ENCODE peak calls at places on chromosome 15, in seven cellular contexts. D is cardiac fibroblast, K is HL-60, B is GM12878, C is psoas muscle, X is astrocyte of the cerebellum, G is body of pancreas. E is an unnamed sample.

GRCh38 chr15:88334436-88334835 is 77.9 kb upstream of the NTRK3 start:
- DNase-seq in D (peak; percentile 2), K (no peak), B (no peak), C (no peak), X (peak; percentile 9), G (no peak), E (peak; percentile 29)

GRCh38 chr15:88018865-88019626 is 237.5 kb downstream of the NTRK3 start:
- DNase-seq in D (peak; percentile 2), K (no peak), B (no peak), C (no peak), X (peak; percentile 32), G (no peak), E (no peak)

GRCh38 chr15:31314380-31314779 is 12.3 kb upstream of the KLF13 start:
- DNase-seq in D (no peak), K (no peak), B (no peak), C (no peak), X (no peak), G (no peak), E (no peak)

GRCh38 chr15:63983071-63983711 is 63.1 kb downstream of the DAPK2 start:
- DNase-seq in D (no peak), K (no peak), B (no peak), C (no peak), X (no peak), G (no peak), E (no peak)

GRCh38 chr15:77144028-77144427 is 73.1 kb upstream of the TSPAN3 start:
- DNase-seq in D (peak; percentile 77), K (no peak), B (no peak), C (no peak), X (no peak), G (no peak), E (no peak)

GRCh38 chr15:100525894-100526512 is 2.7 kb downstream of the CERS3 start:
- DNase-seq in D (no peak), K (no peak), B (no peak), C (peak; percentile 89), X (no peak), G (peak; percentile 84), E (no peak)

GRCh38 chr15:70935631-70936030 is 43.0 kb downstream of the LRRC49 start:
- DNase-seq in D (no peak), K (no peak), B (no peak), C (no peak), X (no peak), G (no peak), E (no peak)

GRCh38 chr15:74174966-74175270 is 1.4 kb downstream of the ISLR start:
- DNase-seq in D (no peak), K (no peak), B (no peak), C (no peak), X (no peak), G (no peak), E (peak; percentile 14)

GRCh38 chr15:54120949-54121463 is 142.8 kb downstream of the UNC13C start:
- DNase-seq in D (no peak), K (no peak), B (no peak), C (no peak), X (no peak), G (no peak), E (no peak)

GRCh38 chr15:28107111-28107893 is 8.2 kb upstream of the OCA2 start:
- DNase-seq in D (peak; percentile 34), K (no peak), B (no peak), C (no peak), X (no peak), G (no peak), E (peak; percentile 86)

GRCh38 chr15:100597862-100598261 is 4.1 kb downstream of the LINS1 start:
- DNase-seq in D (no peak), K (no peak), B (no peak), C (no peak), X (no peak), G (no peak), E (no peak)

GRCh38 chr15:62164500-62165028 is 521 bp downstream of the C2CD4B start:
- DNase-seq in D (peak; percentile 12), K (no peak), B (no peak), C (peak; percentile 54), X (no peak), G (peak; percentile 34), E (no peak)

GRCh38 chr15:62165793-62166380 is 802 bp upstream of the C2CD4B start:
- DNase-seq in D (peak; percentile 71), K (no peak), B (no peak), C (no peak), X (no peak), G (peak; percentile 51), E (no peak)

GRCh38 chr15:62165029-62165792 is at the start of gene C2CD4B:
- DNase-seq in D (peak; percentile 39), K (no peak), B (no peak), C (peak; percentile 70), X (no peak), G (peak; percentile 96), E (peak; percentile 90)

GRCh38 chr15:62163847-62164499 is 1.1 kb downstream of the C2CD4B start:
- DNase-seq in D (peak; percentile 17), K (no peak), B (no peak), C (no peak), X (no peak), G (peak; percentile 35), E (no peak)

DNA sequence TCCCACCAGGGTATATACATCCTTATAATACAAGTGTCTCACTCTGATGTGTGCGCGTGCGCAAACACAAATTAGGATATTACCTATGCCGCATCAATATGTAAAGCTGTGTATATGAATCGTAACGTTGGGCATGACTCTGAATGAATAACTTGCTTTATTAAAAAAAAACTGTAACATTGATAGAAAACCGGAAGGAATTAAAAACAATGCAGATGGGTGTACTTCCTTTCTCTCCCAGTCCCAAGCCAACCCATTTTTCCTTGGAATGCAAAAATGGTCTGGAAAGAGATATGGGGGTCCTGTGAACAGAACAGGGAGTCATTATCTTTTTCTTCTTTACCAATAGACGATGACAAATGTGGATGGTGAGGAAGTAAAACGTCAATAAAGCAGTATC is 1.7 kb downstream of the C2CD4B start:
- DNase-seq in D (no peak), K (no peak), B (no peak), C (no peak), X (no peak), G (no peak), E (no peak)
- H3K4me3 ChIP-seq in D (peak overlapping the region; percentile 44), K (no peak overlapping the region), B (no peak overlapping the region), C (peak overlapping the region; percentile 66), X (no peak overlapping the region), G (peak overlapping the region; percentile 40), E (peak overlapping the region; percentile 60)

GRCh38 chr15:51382787-51383186 is 41.3 kb downstream of the GLDN start:
- DNase-seq in D (peak; percentile 70), K (no peak), B (no peak), C (no peak), X (peak; percentile 32), G (no peak), E (no peak)
- TF ChIP-seq CTCF in D (peak; percentile 85), K (peak; percentile 41), B (peak; percentile 64), C (peak; percentile 22), X (peak; percentile 89), G (no peak), E (no peak)

GRCh38 chr15:37034392-37034791 is 66.0 kb downstream of the MEIS2 start:
- DNase-seq in D (no peak), K (no peak), B (no peak), C (no peak), X (no peak), G (no peak), E (no peak)
- H3K4me3 ChIP-seq in D (no peak overlapping the region), K (no peak overlapping the region), B (no peak overlapping the region), C (no peak overlapping the region), X (no peak overlapping the region), G (no peak overlapping the region), E (no peak overlapping the region)

GRCh38 chr15:38259134-38259533 is 6.5 kb downstream of the SPRED1 start:
- DNase-seq in D (no peak), K (no peak), B (no peak), C (no peak), X (no peak), G (no peak), E (no peak)

GRCh38 chr15:38257676-38258075 is 5.0 kb downstream of the SPRED1 start:
- DNase-seq in D (no peak), K (no peak), B (no peak), C (no peak), X (no peak), G (no peak), E (no peak)

GRCh38 chr15:38255690-38256089 is 3.1 kb downstream of the SPRED1 start:
- DNase-seq in D (no peak), K (no peak), B (no peak), C (no peak), X (no peak), G (no peak), E (no peak)

GRCh38 chr15:38263996-38264395 is 11.4 kb downstream of the SPRED1 start:
- DNase-seq in D (peak; percentile 69), K (no peak), B (no peak), C (no peak), X (no peak), G (no peak), E (no peak)

GRCh38 chr15:38260077-38260476 is 7.4 kb downstream of the SPRED1 start:
- DNase-seq in D (peak; percentile 46), K (no peak), B (no peak), C (no peak), X (peak; percentile 41), G (no peak), E (no peak)
- TF ChIP-seq CTCF in D (peak; percentile 27), K (no peak), B (no peak), C (no peak), X (peak; percentile 21), G (no peak), E (no peak)

GRCh38 chr15:45117327-45118130 is 3.4 kb downstream of the DUOXA2 start:
- DNase-seq in D (no peak), K (no peak), B (no peak), C (no peak), X (no peak), G (no peak), E (no peak)
- H3K4me3 ChIP-seq in D (no peak overlapping the region), K (no peak overlapping the region), B (peak overlapping the region; percentile 0), C (peak overlapping the region; percentile 49), X (no peak overlapping the region), G (no peak overlapping the region), E (peak overlapping the region; percentile 37)

E was measured in upper lobe of left lung.